ENCODE peak calls at places on chromosomes 16 and 17, in ten cellular contexts. O is fibroblast of lung; S is effector memory CD4-positive, alpha-beta T cell; W is GM12865; E is heart left ventricle; P is cardiac muscle cell; A is CD8-positive, alpha-beta T cell; Q is fibroblast of the aortic adventitia; Y is mesendoderm; L is K562. Z is an unnamed sample.

GRCh38 chr17:5618511-5618910 is 34.2 kb upstream of the NLRP1 start:
- DNase-seq in O (peak; percentile 2), S (no peak), W (no peak), E (no peak), P (no peak), A (no peak), Q (no peak), Y (no peak), L (no peak), Z (no peak)

GRCh38 chr17:54180919-54181318 is 358.2 kb downstream of the KIF2B start:
- DNase-seq in O (no peak), S (no peak), W (no peak), E (no peak), P (no peak), A (no peak), Q (no peak), Y (no peak), L (no peak), Z (no peak)

GRCh38 chr16:50270510-50271147 is 4.3 kb downstream of the ADCY7 start:
- DNase-seq in O (no peak), S (no peak), W (no peak), E (peak; percentile 15), P (no peak), A (no peak), Q (no peak), Y (no peak), L (no peak), Z (no peak)

GRCh38 chr17:78687944-78688343 is 94.1 kb downstream of the CYTH1 start:
- DNase-seq in O (no peak), S (no peak), W (peak; percentile 81), E (no peak), P (no peak), A (no peak), Q (no peak), Y (no peak), L (no peak), Z (no peak)

GRCh38 chr17:51585514-51586104 is 325.3 kb downstream of the UTP18 start:
- DNase-seq in O (no peak), S (no peak), W (peak; percentile 13), E (no peak), P (peak; percentile 39), A (no peak), Q (no peak), Y (peak; percentile 64), L (no peak), Z (peak; percentile 28)

GRCh38 chr16:3698941-3699340 is 18.4 kb downstream of the TRAP1 start:
- DNase-seq in O (no peak), S (no peak), W (no peak), E (no peak), P (no peak), A (no peak), Q (no peak), Y (no peak), L (no peak), Z (peak; percentile 98)

GRCh38 chr17:57889892-57890856 is 40.3 kb upstream of the MRPS23 start:
- DNase-seq in O (peak; percentile 84), S (no peak), W (no peak), E (peak; percentile 89), P (no peak), A (no peak), Q (peak; percentile 91), Y (no peak), L (no peak), Z (no peak)

GRCh38 chr17:10130263-10130662 is 68.1 kb downstream of the GAS7 start:
- DNase-seq in O (peak; percentile 39), S (no peak), W (no peak), E (no peak), P (no peak), A (no peak), Q (no peak), Y (no peak), L (no peak), Z (no peak)

GRCh38 chr17:29563816-29564215 is 3.0 kb downstream of the ABHD15 start:
- DNase-seq in O (no peak), S (no peak), W (no peak), E (no peak), P (no peak), A (no peak), Q (no peak), Y (no peak), L (no peak), Z (peak; percentile 66)

GRCh38 chr16:21233521-21234150 is at the start of gene ANKS4B:
- DNase-seq in O (no peak), S (no peak), W (no peak), E (no peak), P (no peak), A (no peak), Q (no peak), Y (no peak), L (no peak), Z (no peak)

DNA sequence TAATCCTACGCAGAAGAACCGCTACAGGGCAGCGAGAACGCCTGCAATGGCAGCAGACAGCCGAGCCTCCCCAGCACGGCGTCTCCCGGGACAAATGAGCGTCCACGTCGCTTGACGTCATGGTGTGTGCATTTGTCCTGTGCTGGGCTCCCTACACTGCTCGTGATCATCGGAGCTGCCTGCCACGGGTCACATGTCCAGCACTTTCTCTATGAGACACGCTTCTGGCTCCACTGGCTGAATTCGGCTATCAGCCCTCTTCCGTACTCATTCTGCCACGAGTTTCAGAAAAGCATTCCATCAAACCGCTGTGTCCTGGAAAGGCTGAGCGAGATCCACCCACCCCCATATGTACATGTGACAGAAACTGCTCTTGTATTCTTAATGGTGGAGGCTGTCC is 28.4 kb upstream of the SHCBP1 start:
- DNase-seq in O (peak; percentile 82), S (no peak), W (no peak), E (peak; percentile 54), P (no peak), A (no peak), Q (peak; percentile 84), Y (no peak), L (peak; percentile 16), Z (no peak)
- H3K4me3 ChIP-seq in O (peak overlapping the region; percentile 51), S (no peak overlapping the region), W (no peak overlapping the region), E (peak overlapping the region; percentile 25), P (no peak overlapping the region), A (no peak overlapping the region), Q (peak overlapping the region; percentile 20), Y (no peak overlapping the region), L (peak overlapping the region; percentile 0), Z (no peak overlapping the region)

DNA sequence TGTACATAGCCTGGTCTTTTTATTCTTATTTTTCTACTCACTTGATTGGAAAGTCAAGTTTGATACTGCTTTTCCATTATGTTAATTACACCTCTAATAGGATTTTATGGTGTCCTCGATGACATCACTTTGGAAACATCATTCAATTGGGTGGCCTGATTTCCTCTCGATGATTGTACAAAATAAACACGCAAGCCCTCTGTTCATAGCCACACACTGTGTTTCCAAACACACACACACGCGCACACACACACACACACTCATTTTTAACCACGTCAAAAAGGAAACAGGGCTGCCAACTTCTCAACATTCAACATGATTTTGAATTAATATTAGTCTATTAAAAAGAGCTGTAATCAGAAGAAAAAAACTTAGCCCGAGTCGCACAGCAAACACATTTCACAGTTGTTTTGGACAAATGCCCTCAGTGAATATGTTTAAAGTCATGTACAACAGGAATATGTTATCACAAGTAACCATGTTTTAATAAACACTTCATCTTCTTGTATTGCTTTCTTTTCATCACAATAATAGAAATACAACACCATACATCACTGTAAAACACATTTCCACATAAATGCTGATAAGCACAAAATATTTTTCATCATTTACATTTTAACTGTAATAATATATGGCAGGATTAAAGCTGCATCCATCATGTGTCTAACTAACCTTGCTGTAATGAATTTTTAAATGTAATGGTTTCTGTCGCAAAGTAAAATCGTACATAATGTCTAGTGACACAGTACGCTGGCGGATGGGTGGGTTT is 219.1 kb upstream of the IRX3 start:
- DNase-seq in O (peak; percentile 59), S (no peak), W (no peak), E (no peak), P (no peak), A (no peak), Q (peak; percentile 37), Y (no peak), L (no peak), Z (peak; percentile 29)
- H3K4me3 ChIP-seq in O (no peak overlapping the region), S (no peak overlapping the region), W (no peak overlapping the region), E (no peak overlapping the region), P (no peak overlapping the region), A (no peak overlapping the region), Q (no peak overlapping the region), Y (no peak overlapping the region), L (no peak overlapping the region), Z (no peak overlapping the region)

GRCh38 chr17:48413613-48414405 is 16.2 kb downstream of the SKAP1 start:
- DNase-seq in O (no peak), S (no peak), W (peak; percentile 20), E (no peak), P (no peak), A (no peak), Q (no peak), Y (no peak), L (no peak), Z (no peak)
- H3K4me3 ChIP-seq in O (no peak overlapping the region), S (no peak overlapping the region), W (no peak overlapping the region), E (no peak overlapping the region), P (no peak overlapping the region), A (no peak overlapping the region), Q (no peak overlapping the region), Y (no peak overlapping the region), L (no peak overlapping the region), Z (no peak overlapping the region)

GRCh38 chr17:39754161-39754957 is 16.6 kb downstream of the GRB7 start:
- DNase-seq in O (peak; percentile 89), S (peak; percentile 94), W (peak; percentile 99), E (peak; percentile 93), P (peak; percentile 88), A (peak; percentile 95), Q (peak; percentile 77), Y (peak; percentile 76), L (peak; percentile 96), Z (peak; percentile 89)

GRCh38 chr17:39755550-39756375 is 18.0 kb downstream of the GRB7 start:
- DNase-seq in O (no peak), S (peak; percentile 59), W (peak; percentile 92), E (no peak), P (no peak), A (peak; percentile 25), Q (no peak), Y (no peak), L (no peak), Z (peak; percentile 44)

GRCh38 chr17:39753514-39754160 is 15.9 kb downstream of the GRB7 start:
- DNase-seq in O (no peak), S (no peak), W (peak; percentile 88), E (peak; percentile 70), P (no peak), A (peak; percentile 67), Q (no peak), Y (peak; percentile 41), L (peak; percentile 84), Z (no peak)

GRCh38 chr17:39756376-39757079 is 18.8 kb downstream of the GRB7 start:
- DNase-seq in O (no peak), S (no peak), W (no peak), E (no peak), P (no peak), A (no peak), Q (no peak), Y (no peak), L (no peak), Z (peak; percentile 59)

DNA sequence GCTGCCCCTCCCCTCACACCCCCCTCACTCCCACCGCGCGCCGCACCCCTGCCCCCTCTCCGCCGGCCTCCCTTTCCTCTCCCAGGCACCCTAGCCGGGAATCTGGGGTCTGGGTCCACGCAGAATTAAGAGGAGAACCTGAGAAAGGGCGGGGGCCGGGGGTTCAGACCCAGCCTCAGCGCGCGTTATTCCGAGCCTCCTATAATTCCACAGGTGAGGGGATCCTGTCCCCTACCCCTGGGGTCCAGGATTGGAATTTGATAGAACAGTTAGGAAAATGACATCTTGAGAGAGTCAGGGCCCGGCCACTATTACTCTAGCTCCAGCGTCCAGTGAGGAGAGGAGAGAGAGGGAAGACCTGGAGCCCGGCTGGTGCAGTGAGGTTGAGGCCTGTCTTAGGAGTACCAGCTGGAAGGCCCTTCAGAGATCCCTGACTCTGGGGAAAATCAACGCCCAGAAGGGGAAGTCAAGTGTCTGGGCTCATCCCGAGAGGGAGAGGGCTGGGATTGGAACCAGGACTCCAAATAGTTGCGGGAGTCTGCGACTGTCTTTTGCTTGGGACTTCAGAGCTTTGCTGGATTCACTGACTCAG is 17.3 kb downstream of the GRB7 start:
- DNase-seq in O (no peak), S (no peak), W (peak; percentile 47), E (no peak), P (no peak), A (no peak), Q (no peak), Y (peak; percentile 66), L (no peak), Z (no peak)
- H3K4me3 ChIP-seq in O (peak overlapping the region; percentile 69), S (peak overlapping the region; percentile 58), W (peak overlapping the region; percentile 70), E (peak overlapping the region; percentile 67), P (peak overlapping the region; percentile 32), A (peak overlapping the region; percentile 75), Q (peak overlapping the region; percentile 70), Y (no peak overlapping the region), L (peak overlapping the region; percentile 53), Z (peak overlapping the region; percentile 62)